ENCODE peak calls at places on chromosomes 12 and 14, in eight cellular contexts. One of them, this sample, is unnamed.

GRCh38 chr14:99513183-99513694 is 32.0 kb downstream of the CCNK start:
- DNase-seq in CD4-positive, alpha-beta memory T cell: no peak
- DNase-seq in GM04504: no peak
- DNase-seq in ELR: no peak
- DNase-seq in mucosa of gallbladder: no peak
- DNase-seq in astrocyte of the cerebellum: no peak
- DNase-seq in activated T-cell treated with anti-CD3 and anti-CD28 coated beads for 4 hours: no peak
- DNase-seq in CD8-positive, alpha-beta T cell: no peak
- DNase-seq in this sample: no peak

GRCh38 chr12:106139422-106140141 is 828 bp upstream of the NUAK1 start:
- DNase-seq in CD4-positive, alpha-beta memory T cell: no peak
- DNase-seq in GM04504: peak; percentile 55
- DNase-seq in ELR: peak; percentile 83
- DNase-seq in mucosa of gallbladder: peak; percentile 70
- DNase-seq in astrocyte of the cerebellum: no peak
- DNase-seq in activated T-cell treated with anti-CD3 and anti-CD28 coated beads for 4 hours: no peak
- DNase-seq in CD8-positive, alpha-beta T cell: no peak
- DNase-seq in this sample: no peak

GRCh38 chr12:64669270-64669842 is 59.1 kb downstream of the RASSF3 start:
- DNase-seq in CD4-positive, alpha-beta memory T cell: peak; percentile 83
- DNase-seq in GM04504: no peak
- DNase-seq in ELR: no peak
- DNase-seq in mucosa of gallbladder: no peak
- DNase-seq in astrocyte of the cerebellum: no peak
- DNase-seq in activated T-cell treated with anti-CD3 and anti-CD28 coated beads for 4 hours: no peak
- DNase-seq in CD8-positive, alpha-beta T cell: peak; percentile 18
- DNase-seq in this sample: no peak

GRCh38 chr14:59098377-59098776 is 90.1 kb upstream of the DAAM1 start:
- DNase-seq in CD4-positive, alpha-beta memory T cell: no peak
- DNase-seq in GM04504: peak; percentile 44
- DNase-seq in ELR: peak; percentile 97
- DNase-seq in mucosa of gallbladder: no peak
- DNase-seq in astrocyte of the cerebellum: no peak
- DNase-seq in activated T-cell treated with anti-CD3 and anti-CD28 coated beads for 4 hours: no peak
- DNase-seq in CD8-positive, alpha-beta T cell: no peak
- DNase-seq in this sample: no peak

GRCh38 chr12:321606-322326 is 59.1 kb upstream of the SLC6A13 start:
- DNase-seq in CD4-positive, alpha-beta memory T cell: no peak
- DNase-seq in GM04504: no peak
- DNase-seq in ELR: peak; percentile 20
- DNase-seq in mucosa of gallbladder: no peak
- DNase-seq in astrocyte of the cerebellum: no peak
- DNase-seq in activated T-cell treated with anti-CD3 and anti-CD28 coated beads for 4 hours: no peak
- DNase-seq in CD8-positive, alpha-beta T cell: no peak
- DNase-seq in this sample: no peak

GRCh38 chr14:72751276-72752033 is 142.4 kb downstream of the DPF3 start:
- DNase-seq in CD4-positive, alpha-beta memory T cell: no peak
- DNase-seq in GM04504: no peak
- DNase-seq in ELR: no peak
- DNase-seq in mucosa of gallbladder: no peak
- DNase-seq in astrocyte of the cerebellum: no peak
- DNase-seq in activated T-cell treated with anti-CD3 and anti-CD28 coated beads for 4 hours: no peak
- DNase-seq in CD8-positive, alpha-beta T cell: no peak
- DNase-seq in this sample: no peak

GRCh38 chr14:54182419-54183040 is 214.3 kb upstream of the CDKN3 start:
- DNase-seq in CD4-positive, alpha-beta memory T cell: no peak
- DNase-seq in GM04504: peak; percentile 60
- DNase-seq in ELR: peak; percentile 92
- DNase-seq in mucosa of gallbladder: no peak
- DNase-seq in astrocyte of the cerebellum: peak; percentile 39
- DNase-seq in activated T-cell treated with anti-CD3 and anti-CD28 coated beads for 4 hours: no peak
- DNase-seq in CD8-positive, alpha-beta T cell: no peak
- DNase-seq in this sample: no peak

GRCh38 chr12:132672116-132672515 is 15.0 kb downstream of the POLE start:
- DNase-seq in CD4-positive, alpha-beta memory T cell: no peak
- DNase-seq in GM04504: no peak
- DNase-seq in ELR: no peak
- DNase-seq in mucosa of gallbladder: no peak
- DNase-seq in astrocyte of the cerebellum: no peak
- DNase-seq in activated T-cell treated with anti-CD3 and anti-CD28 coated beads for 4 hours: no peak
- DNase-seq in CD8-positive, alpha-beta T cell: no peak
- DNase-seq in this sample: no peak

GRCh38 chr12:104482748-104483147 is 26.0 kb downstream of the CHST11 start:
- DNase-seq in CD4-positive, alpha-beta memory T cell: no peak
- DNase-seq in GM04504: no peak
- DNase-seq in ELR: no peak
- DNase-seq in mucosa of gallbladder: no peak
- DNase-seq in astrocyte of the cerebellum: no peak
- DNase-seq in activated T-cell treated with anti-CD3 and anti-CD28 coated beads for 4 hours: no peak
- DNase-seq in CD8-positive, alpha-beta T cell: no peak
- DNase-seq in this sample: no peak

GRCh38 chr14:46490150-46490769 is 161.3 kb downstream of the RPL10L start:
- DNase-seq in CD4-positive, alpha-beta memory T cell: no peak
- DNase-seq in GM04504: no peak
- DNase-seq in ELR: peak; percentile 19
- DNase-seq in mucosa of gallbladder: no peak
- DNase-seq in astrocyte of the cerebellum: no peak
- DNase-seq in activated T-cell treated with anti-CD3 and anti-CD28 coated beads for 4 hours: no peak
- DNase-seq in CD8-positive, alpha-beta T cell: no peak
- DNase-seq in this sample: no peak

This sample was measured in C1 segment of cervical spinal cord.